ENCODE peak calls at places on chromosome 3, in ten cellular contexts. P is head of caudate nucleus; F is activated T-cell treated with anti-CD3 and anti-CD28 coated beads for 4 hours; A is NCI-H1105; V is NCI-H1092; W is Right ventricle myocardium superior; Y is NCI-H1436; O is CD8-positive, alpha-beta memory T cell; J is HS-27A; K is nucleus accumbens. U is an unnamed sample.

GRCh38 chr3:15309662-15310335 is 22.6 kb downstream of the SH3BP5 start:
- DNase-seq in P (peak; percentile 62), F (no peak), A (no peak), V (no peak), W (no peak), Y (no peak), O (no peak), J (no peak), K (peak; percentile 61), U (no peak)

GRCh38 chr3:159839561-159840379 is 148.9 kb upstream of the IL12A start:
- DNase-seq in P (peak; percentile 89), F (no peak), A (peak; percentile 93), V (peak; percentile 77), W (no peak), Y (no peak), O (no peak), J (no peak), K (peak; percentile 81), U (peak; percentile 92)

GRCh38 chr3:193148678-193149473 is 92.1 kb upstream of the PLAAT1 start:
- DNase-seq in P (no peak), F (no peak), A (no peak), V (no peak), W (no peak), Y (peak; percentile 2), O (no peak), J (no peak), K (no peak), U (no peak)

GRCh38 chr3:127613406-127613805 is 15.2 kb downstream of the MCM2 start:
- DNase-seq in P (no peak), F (no peak), A (no peak), V (no peak), W (no peak), Y (no peak), O (no peak), J (no peak), K (no peak), U (no peak)

GRCh38 chr3:156448300-156448699 is 106.6 kb downstream of the SSR3 start:
- DNase-seq in P (no peak), F (no peak), A (no peak), V (no peak), W (no peak), Y (no peak), O (peak; percentile 19), J (peak; percentile 12), K (no peak), U (no peak)

GRCh38 chr3:155110021-155110420 is 29.9 kb downstream of the MME start:
- DNase-seq in P (no peak), F (no peak), A (no peak), V (no peak), W (no peak), Y (no peak), O (no peak), J (no peak), K (no peak), U (no peak)

GRCh38 chr3:129934234-129935123 is 40.0 kb upstream of the TRH start:
- DNase-seq in P (peak; percentile 21), F (no peak), A (peak; percentile 49), V (no peak), W (peak; percentile 53), Y (peak; percentile 46), O (peak; percentile 8), J (peak; percentile 8), K (peak; percentile 3), U (peak; percentile 21)

GRCh38 chr3:178140491-178140890 is 395.7 kb upstream of the KCNMB2 start:
- DNase-seq in P (no peak), F (no peak), A (no peak), V (no peak), W (no peak), Y (no peak), O (no peak), J (no peak), K (no peak), U (no peak)

GRCh38 chr3:103873897-103874545 is 1439.2 kb downstream of the ZPLD1 start:
- DNase-seq in P (no peak), F (no peak), A (no peak), V (no peak), W (no peak), Y (no peak), O (no peak), J (no peak), K (no peak), U (no peak)

GRCh38 chr3:6601374-6601773 is 259.5 kb upstream of the GRM7 start:
- DNase-seq in P (no peak), F (no peak), A (no peak), V (no peak), W (no peak), Y (no peak), O (no peak), J (no peak), K (no peak), U (no peak)

GRCh38 chr3:157501863-157502262 is 1.4 kb downstream of the VEPH1 start:
- DNase-seq in P (no peak), F (no peak), A (no peak), V (no peak), W (no peak), Y (no peak), O (no peak), J (no peak), K (no peak), U (peak; percentile 32)

GRCh38 chr3:20061331-20061730 is 21.1 kb downstream of the KAT2B start:
- DNase-seq in P (no peak), F (no peak), A (no peak), V (no peak), W (no peak), Y (no peak), O (no peak), J (no peak), K (no peak), U (no peak)

GRCh38 chr3:111998661-111999641 is at the start of gene TAGLN3:
- DNase-seq in P (peak; percentile 62), F (no peak), A (peak; percentile 87), V (peak; percentile 73), W (peak; percentile 39), Y (peak; percentile 71), O (no peak), J (no peak), K (peak; percentile 28), U (peak; percentile 73)

GRCh38 chr3:168812234-168812633 is 716.5 kb upstream of the GOLIM4 start:
- DNase-seq in P (no peak), F (no peak), A (peak; percentile 13), V (no peak), W (no peak), Y (no peak), O (no peak), J (no peak), K (no peak), U (no peak)

GRCh38 chr3:22263042-22263441 is 512.0 kb upstream of the ZNF385D start:
- DNase-seq in P (no peak), F (no peak), A (no peak), V (no peak), W (no peak), Y (no peak), O (no peak), J (peak; percentile 79), K (no peak), U (no peak)

GRCh38 chr3:9727041-9727595 is 4.4 kb upstream of the BRPF1 start:
- DNase-seq in P (no peak), F (no peak), A (no peak), V (no peak), W (no peak), Y (no peak), O (peak; percentile 60), J (no peak), K (no peak), U (no peak)

GRCh38 chr3:125322166-125322565 is 53.0 kb downstream of the ZNF148 start:
- DNase-seq in P (no peak), F (no peak), A (no peak), V (peak; percentile 5), W (no peak), Y (no peak), O (no peak), J (no peak), K (no peak), U (peak; percentile 75)

GRCh38 chr3:18724456-18724855 is 299.3 kb upstream of the SATB1 start:
- DNase-seq in P (no peak), F (no peak), A (no peak), V (no peak), W (no peak), Y (no peak), O (no peak), J (no peak), K (no peak), U (no peak)

GRCh38 chr3:57127849-57128566 is 37.1 kb downstream of the IL17RD start:
- DNase-seq in P (no peak), F (no peak), A (no peak), V (no peak), W (no peak), Y (no peak), O (no peak), J (no peak), K (no peak), U (no peak)

GRCh38 chr3:175057406-175057805 is 198.3 kb downstream of the NAALADL2 start:
- DNase-seq in P (no peak), F (no peak), A (no peak), V (no peak), W (no peak), Y (no peak), O (no peak), J (no peak), K (no peak), U (peak; percentile 85)

GRCh38 chr3:52532838-52533622 is 627 bp downstream of the NT5DC2 start:
- DNase-seq in P (no peak), F (no peak), A (no peak), V (no peak), W (peak; percentile 65), Y (no peak), O (no peak), J (no peak), K (no peak), U (no peak)

GRCh38 chr3:4421121-4421520 is 45.9 kb downstream of the SUMF1 start:
- DNase-seq in P (no peak), F (no peak), A (no peak), V (no peak), W (no peak), Y (no peak), O (no peak), J (peak; percentile 29), K (no peak), U (no peak)

GRCh38 chr3:50572158-50572557 is 2.8 kb downstream of the HEMK1 start:
- DNase-seq in P (peak; percentile 49), F (peak; percentile 79), A (no peak), V (peak; percentile 16), W (peak; percentile 87), Y (peak; percentile 19), O (peak; percentile 74), J (no peak), K (peak; percentile 2), U (no peak)

GRCh38 chr3:31116651-31117050 is 222.2 kb upstream of the GADL1 start:
- DNase-seq in P (no peak), F (no peak), A (no peak), V (no peak), W (no peak), Y (no peak), O (no peak), J (no peak), K (no peak), U (no peak)

GRCh38 chr3:73508330-73508954 is 116.3 kb downstream of the PDZRN3 start:
- DNase-seq in P (peak; percentile 58), F (no peak), A (peak; percentile 53), V (peak; percentile 68), W (no peak), Y (peak; percentile 63), O (no peak), J (no peak), K (peak; percentile 12), U (peak; percentile 28)

GRCh38 chr3:42277676-42278075 is 11.7 kb upstream of the CCK start:
- DNase-seq in P (no peak), F (no peak), A (no peak), V (no peak), W (no peak), Y (no peak), O (no peak), J (no peak), K (no peak), U (no peak)

GRCh38 chr3:41356775-41357174 is 157.5 kb downstream of the CTNNB1 start:
- DNase-seq in P (no peak), F (no peak), A (no peak), V (no peak), W (no peak), Y (no peak), O (no peak), J (no peak), K (no peak), U (no peak)

GRCh38 chr3:7950890-7951289 is 550.7 kb upstream of the LMCD1 start:
- DNase-seq in P (no peak), F (no peak), A (no peak), V (no peak), W (no peak), Y (no peak), O (no peak), J (no peak), K (no peak), U (no peak)